ENCODE peak calls at places on chromosomes 12 and 14, in ten cellular contexts. B is A549, J is stomach, L is GM12878, S is H1, U is K562, N is esophagus muscularis mucosa, C is tibial nerve, H is suprapubic skin, R is sigmoid colon. G is an unnamed sample. For H3K9me3, the result is how much of the 10 kb centered on the place peaks cover.

GRCh38 chr14:104392396-104393198 is 187.0 kb upstream of the C14orf180 start:
- DNase-seq in B (no peak), J (no peak), L (no peak), S (no peak), U (no peak), N (no peak), C (no peak), H (peak), R (no peak), G (no peak)

GRCh38 chr14:97029800-97030199 is 232.6 kb downstream of the VRK1 start:
- DNase-seq in B (no peak), J (no peak), L (no peak), S (no peak), U (no peak), N (no peak), C (no peak), H (no peak), R (no peak), G (no peak)

GRCh38 chr12:28027328-28027727 is 54.8 kb upstream of the PTHLH start:
- DNase-seq in B (no peak), J (no peak), L (no peak), S (no peak), U (no peak), N (no peak), C (no peak), H (no peak), R (no peak), G (no peak)

GRCh38 chr12:76142305-76142704 is 57.8 kb upstream of the NAP1L1 start:
- DNase-seq in B (no peak), J (no peak), L (no peak), S (no peak), U (no peak), N (no peak), C (no peak), H (no peak), R (no peak), G (no peak)

GRCh38 chr14:21825147-21825743 is 151.6 kb upstream of the OR4E1 start:
- DNase-seq in B (peak), J (no peak), L (no peak), S (no peak), U (peak), N (no peak), C (no peak), H (no peak), R (no peak), G (no peak)

GRCh38 chr14:64292197-64292596 is 2.0 kb downstream of the ESR2 start:
- DNase-seq in B (no peak), J (no peak), L (no peak), S (no peak), U (no peak), N (no peak), C (no peak), H (no peak), R (no peak), G (no peak)

GRCh38 chr12:76764856-76765255 is 941 bp downstream of the ZDHHC17 start:
- DNase-seq in B (no peak), J (no peak), L (no peak), S (no peak), U (no peak), N (no peak), C (peak), H (no peak), R (no peak), G (no peak)

GRCh38 chr12:111404362-111405148 is 1.2 kb upstream of the SH2B3 start:
- DNase-seq in B (no peak), J (no peak), L (no peak), S (no peak), U (peak), N (no peak), C (no peak), H (no peak), R (peak), G (no peak)

GRCh38 chr12:13124661-13125505 is 21.4 kb upstream of the GSG1 start:
- DNase-seq in B (peak), J (no peak), L (no peak), S (no peak), U (no peak), N (no peak), C (no peak), H (no peak), R (no peak), G (no peak)

GRCh38 chr14:33693237-33693636 is 257.6 kb downstream of the EGLN3 start:
- DNase-seq in B (no peak), J (no peak), L (no peak), S (no peak), U (no peak), N (no peak), C (no peak), H (no peak), R (no peak), G (no peak)

GRCh38 chr14:92553456-92553855 is 39.9 kb downstream of the RIN3 start:
- DNase-seq in B (peak), J (no peak), L (no peak), S (no peak), U (no peak), N (no peak), C (no peak), H (no peak), R (no peak), G (peak)

GRCh38 chr14:96039633-96040311 is 610 bp downstream of the C14orf132 start:
- DNase-seq in B (peak), J (no peak), L (no peak), S (peak), U (no peak), N (no peak), C (no peak), H (no peak), R (peak), G (no peak)

GRCh38 chr12:60205500-60205899 is 609.7 kb downstream of the SLC16A7 start:
- DNase-seq in B (peak), J (no peak), L (no peak), S (no peak), U (no peak), N (no peak), C (no peak), H (no peak), R (no peak), G (no peak)

GRCh38 chr12:127823801-127824200 is 443.2 kb upstream of the TMEM132C start:
- DNase-seq in B (no peak), J (no peak), L (no peak), S (no peak), U (no peak), N (no peak), C (no peak), H (no peak), R (no peak), G (no peak)

GRCh38 chr12:8554451-8555195 is 13.9 kb upstream of the CLEC4E start:
- DNase-seq in B (peak), J (no peak), L (no peak), S (no peak), U (no peak), N (no peak), C (no peak), H (no peak), R (no peak), G (no peak)

GRCh38 chr14:20035449-20035848 is 389 bp downstream of the OR4K13 start:
- DNase-seq in B (no peak), J (no peak), L (no peak), S (no peak), U (no peak), N (no peak), C (no peak), H (no peak), R (no peak), G (no peak)

GRCh38 chr14:21024668-21025373 is at the start of gene NDRG2:
- DNase-seq in B (peak), J (peak), L (no peak), S (peak), U (peak), N (peak), C (peak), H (peak), R (peak), G (peak)

GRCh38 chr12:92943482-92944250 is 14.6 kb upstream of the EEA1 start:
- DNase-seq in B (no peak), J (no peak), L (no peak), S (no peak), U (no peak), N (no peak), C (no peak), H (no peak), R (no peak), G (no peak)

GRCh38 chr12:41778934-41779333 is 365.7 kb downstream of the GXYLT1 start:
- DNase-seq in B (no peak), J (no peak), L (no peak), S (no peak), U (no peak), N (no peak), C (no peak), H (no peak), R (no peak), G (no peak)

GRCh38 chr12:117900561-117900960 is 68.2 kb downstream of the KSR2 start:
- DNase-seq in B (peak), J (no peak), L (no peak), S (no peak), U (no peak), N (no peak), C (no peak), H (no peak), R (no peak), G (no peak)

GRCh38 chr12:114018669-114019068 is 52.5 kb upstream of the RBM19 start:
- DNase-seq in B (peak), J (no peak), L (no peak), S (no peak), U (no peak), N (no peak), C (no peak), H (no peak), R (no peak), G (no peak)

GRCh38 chr12:18861287-18861858 is 123.5 kb downstream of the CAPZA3 start:
- DNase-seq in B (peak), J (no peak), L (no peak), S (no peak), U (no peak), N (no peak), C (no peak), H (no peak), R (no peak), G (no peak)

GRCh38 chr12:79546461-79547043 is 144.2 kb downstream of the PAWR start:
- DNase-seq in B (peak), J (no peak), L (no peak), S (no peak), U (no peak), N (no peak), C (no peak), H (no peak), R (no peak), G (no peak)

GRCh38 chr12:43349863-43350262 is 202.1 kb downstream of the ADAMTS20 start:
- DNase-seq in B (peak), J (no peak), L (no peak), S (no peak), U (no peak), N (no peak), C (no peak), H (no peak), R (no peak), G (no peak)

GRCh38 chr12:70722584-70723343 is 85.5 kb upstream of the PTPRB start:
- DNase-seq in B (no peak), J (no peak), L (no peak), S (no peak), U (no peak), N (no peak), C (no peak), H (no peak), R (no peak), G (no peak)

GRCh38 chr12:16046266-16046665 is 135.1 kb downstream of the DERA start:
- DNase-seq in B (no peak), J (no peak), L (no peak), S (no peak), U (no peak), N (no peak), C (no peak), H (no peak), R (no peak), G (no peak)

GRCh38 chr14:72945628-72946027 is 19.4 kb downstream of the DCAF4 start:
- DNase-seq in B (no peak), J (no peak), L (no peak), S (no peak), U (no peak), N (no peak), C (no peak), H (no peak), R (no peak), G (no peak)

GRCh38 chr12:67645571-67645970 is 3.0 kb upstream of the DYRK2 start:
- DNase-seq in B (no peak), J (no peak), L (no peak), S (no peak), U (no peak), N (no peak), C (no peak), H (no peak), R (no peak), G (no peak)

GRCh38 chr12:15230137-15230536 is 8.9 kb upstream of the RERG start:
- DNase-seq in B (no peak), J (no peak), L (no peak), S (no peak), U (no peak), N (no peak), C (no peak), H (no peak), R (no peak), G (no peak)

GRCh38 chr12:74689071-74689655 is 151.5 kb downstream of the ATXN7L3B start:
- DNase-seq in B (peak), J (no peak), L (no peak), S (no peak), U (peak), N (no peak), C (no peak), H (no peak), R (no peak), G (no peak)

GRCh38 chr14:31207287-31207745 is 277 bp downstream of the HECTD1 start:
- DNase-seq in B (no peak), J (no peak), L (no peak), S (no peak), U (no peak), N (peak), C (peak), H (no peak), R (no peak), G (no peak)

GRCh38 chr12:43370299-43370698 is 181.7 kb downstream of the ADAMTS20 start:
- DNase-seq in B (peak), J (no peak), L (no peak), S (no peak), U (no peak), N (no peak), C (no peak), H (no peak), R (no peak), G (no peak)

GRCh38 chr14:64388533-64389243 is 535 bp downstream of the MTHFD1 start:
- DNase-seq in B (no peak), J (peak), L (no peak), S (no peak), U (no peak), N (no peak), C (peak), H (peak), R (no peak), G (no peak)

GRCh38 chr14:90193925-90194324 is 62.4 kb upstream of the PSMC1 start:
- DNase-seq in B (peak), J (no peak), L (no peak), S (peak), U (peak), N (no peak), C (no peak), H (no peak), R (no peak), G (no peak)

GRCh38 chr14:104561124-104561531 is 18.4 kb upstream of the C14orf180 start:
- DNase-seq in B (no peak), J (no peak), L (no peak), S (no peak), U (no peak), N (no peak), C (no peak), H (no peak), R (no peak), G (no peak)

DNA sequence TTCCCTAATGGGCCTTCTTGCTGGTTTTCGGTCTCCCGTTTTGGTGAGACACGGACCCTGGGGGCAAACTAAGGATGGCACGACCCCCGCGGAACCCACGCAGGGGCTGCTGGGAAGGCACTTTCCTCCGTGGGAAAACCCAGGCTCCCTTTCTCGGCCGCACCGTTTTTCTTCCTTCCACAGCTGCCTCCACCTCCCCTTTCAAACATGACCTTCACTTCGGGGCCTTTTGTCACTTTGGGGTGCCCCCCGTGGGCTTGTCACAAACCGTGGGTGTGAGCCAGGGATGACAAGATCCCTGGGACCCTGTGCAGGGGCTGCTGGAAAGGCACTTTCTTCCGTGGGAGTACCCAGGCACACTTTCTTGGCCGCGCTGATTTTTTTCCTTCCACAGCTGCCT is 268.7 kb downstream of the ALG10 start:
- DNase-seq in B (no peak), J (no peak), L (no peak), S (no peak), U (no peak), N (no peak), C (no peak), H (peak), R (peak), G (peak)
- H3K9me3 ChIP-seq in B (under half), J (half or more), L (under half), S (half or more), U (under half), N (under half), C (under half), H (under half), R (under half), G (under half)

GRCh38 chr14:99273724-99274345 is 1.8 kb upstream of the BCL11B start:
- DNase-seq in B (peak), J (peak), L (no peak), S (peak), U (no peak), N (no peak), C (no peak), H (peak), R (no peak), G (no peak)
- H3K4me3 ChIP-seq in B (peak), J (peak), L (no peak), S (peak), U (no peak), N (peak), C (no peak), H (peak), R (peak), G (no peak)

GRCh38 chr14:77026166-77026929 is 2.2 kb downstream of the IRF2BPL start:
- DNase-seq in B (peak), J (peak), L (no peak), S (peak), U (no peak), N (no peak), C (no peak), H (peak), R (peak), G (peak)

GRCh38 chr14:77027538-77028383 is 747 bp downstream of the IRF2BPL start:
- DNase-seq in B (peak), J (peak), L (no peak), S (peak), U (peak), N (no peak), C (no peak), H (peak), R (peak), G (peak)

GRCh38 chr14:77026930-77027537 is 1.5 kb downstream of the IRF2BPL start:
- DNase-seq in B (peak), J (peak), L (no peak), S (no peak), U (peak), N (no peak), C (no peak), H (peak), R (peak), G (peak)

GRCh38 chr14:77024171-77024627 is 4.3 kb downstream of the IRF2BPL start:
- DNase-seq in B (peak), J (no peak), L (no peak), S (peak), U (peak), N (no peak), C (no peak), H (no peak), R (peak), G (peak)

GRCh38 chr14:77025744-77026165 is 2.8 kb downstream of the IRF2BPL start:
- DNase-seq in B (peak), J (no peak), L (no peak), S (no peak), U (no peak), N (no peak), C (no peak), H (no peak), R (no peak), G (no peak)
- TF ChIP-seq EP300 in B (no peak), J (no peak), L (no peak), S (no peak), U (no peak), N (no peak), C (no peak), H (no peak), R (no peak), G (no peak)

GRCh38 chr14:94328196-94328595 is 5.1 kb upstream of the SERPINA6 start:
- DNase-seq in B (no peak), J (no peak), L (no peak), S (peak), U (no peak), N (no peak), C (no peak), H (no peak), R (no peak), G (no peak)
- H3K9me3 ChIP-seq in B (under half), J (under half), L (under half), S (under half), U (under half), N (under half), C (under half), H (under half), R (under half), G (under half)

DNA sequence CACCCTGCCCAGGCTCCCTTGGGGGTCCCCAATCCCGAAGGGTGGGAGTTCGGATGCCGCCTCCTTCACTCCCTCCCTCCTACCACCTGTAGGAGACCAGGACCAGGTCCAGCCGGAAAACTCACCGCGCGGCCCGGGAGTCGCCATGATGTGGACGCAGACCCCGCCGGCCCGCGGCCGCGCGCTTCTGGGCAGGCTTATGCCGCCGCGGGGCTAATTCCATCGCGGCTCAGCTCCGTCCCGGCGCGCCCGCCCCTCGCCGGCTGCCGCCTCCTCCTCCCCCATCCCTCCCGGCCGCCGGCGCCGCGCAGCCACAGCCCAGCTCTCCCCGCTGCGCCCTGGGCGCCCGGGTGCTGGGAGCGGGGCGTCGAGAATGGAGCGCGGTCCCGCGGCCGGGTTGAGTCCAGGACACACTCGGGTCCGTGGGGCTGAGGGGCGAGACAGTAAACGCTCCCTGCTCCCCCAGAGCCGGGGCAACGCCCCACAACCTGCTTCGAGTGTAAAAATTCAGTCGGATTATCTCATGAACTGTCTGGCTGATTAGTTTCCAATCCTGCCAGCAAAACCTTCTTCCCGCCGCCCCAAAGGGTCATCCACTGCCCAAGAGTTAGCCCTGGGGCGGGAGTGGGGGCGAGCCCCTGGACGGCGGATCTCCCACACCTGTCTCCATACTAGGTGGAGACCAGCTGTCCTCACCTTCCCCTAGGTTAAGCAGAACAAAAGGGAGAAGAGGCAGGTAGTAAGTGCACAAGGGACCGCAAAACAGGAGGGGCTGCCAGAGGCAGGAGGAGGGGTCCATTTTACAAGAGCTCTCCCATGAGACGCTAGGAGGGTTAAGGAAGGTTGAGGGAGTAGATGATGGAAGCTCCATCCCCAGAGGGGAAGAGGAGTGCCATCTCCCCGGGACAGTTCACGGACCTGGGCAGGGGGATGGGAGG is at the start of gene ANO2:
- DNase-seq in B (no peak), J (no peak), L (no peak), S (peak), U (no peak), N (peak), C (no peak), H (no peak), R (no peak), G (no peak)
- H3K4me3 ChIP-seq in B (peak), J (peak), L (no peak), S (peak), U (no peak), N (peak), C (no peak), H (peak), R (peak), G (no peak)

GRCh38 chr14:38233218-38233617 is 22.7 kb downstream of the CLEC14A start:
- DNase-seq in B (no peak), J (no peak), L (no peak), S (no peak), U (no peak), N (no peak), C (no peak), H (no peak), R (no peak), G (no peak)

GRCh38 chr14:38243696-38244250 is 12.1 kb downstream of the CLEC14A start:
- DNase-seq in B (no peak), J (no peak), L (no peak), S (no peak), U (no peak), N (no peak), C (no peak), H (no peak), R (no peak), G (no peak)

GRCh38 chr14:38238332-38238731 is 17.6 kb downstream of the CLEC14A start:
- DNase-seq in B (no peak), J (no peak), L (no peak), S (no peak), U (no peak), N (no peak), C (no peak), H (no peak), R (no peak), G (no peak)

GRCh38 chr14:38238881-38239280 is 17.0 kb downstream of the CLEC14A start:
- DNase-seq in B (no peak), J (no peak), L (no peak), S (no peak), U (no peak), N (no peak), C (no peak), H (no peak), R (no peak), G (no peak)
- TF ChIP-seq EP300 in B (no peak), J (no peak), L (no peak), S (no peak), U (no peak), N (no peak), C (no peak), H (no peak), R (no peak), G (no peak)

GRCh38 chr14:83566567-83566966 is 1963.4 kb upstream of the FLRT2 start:
- DNase-seq in B (no peak), J (no peak), L (no peak), S (no peak), U (no peak), N (no peak), C (no peak), H (no peak), R (no peak), G (no peak)
- H3K9me3 ChIP-seq in B (under half), J (under half), L (under half), S (under half), U (under half), N (under half), C (under half), H (under half), R (under half), G (under half)